ENCODE peak calls at places on chromosome X, in eight cellular contexts. H is mesothelial cell of epicardium, A is D341Med, Z is NCI-H510A treated with DMSO at 0.1 percent for 48 hours, D is adipocyte, U is fibroblast of mammary gland, S is ovary, Q is WERI-Rb-1. V is an unnamed sample.

GRCh38 chrX:6307156-6307555 is 78.5 kb upstream of the NLGN4X start:
- DNase-seq in H (no peak), A (no peak), Z (no peak), D (no peak), U (no peak), S (no peak), Q (peak), V (no peak)

GRCh38 chrX:71543316-71543715 is 10.4 kb downstream of the OGT start:
- DNase-seq in H (no peak), A (peak), Z (no peak), D (peak), U (peak), S (no peak), Q (no peak), V (peak)

GRCh38 chrX:124239324-124239723 is 93.1 kb upstream of the TEX13D start:
- DNase-seq in H (no peak), A (no peak), Z (no peak), D (no peak), U (no peak), S (no peak), Q (no peak), V (no peak)

GRCh38 chrX:115499112-115499805 is 61.7 kb upstream of the PLS3 start:
- DNase-seq in H (no peak), A (no peak), Z (no peak), D (peak), U (no peak), S (no peak), Q (no peak), V (peak)

GRCh38 chrX:9832811-9833210 is 46.6 kb downstream of the SHROOM2 start:
- DNase-seq in H (no peak), A (no peak), Z (peak), D (no peak), U (no peak), S (no peak), Q (no peak), V (no peak)

GRCh38 chrX:153444333-153445011 is 1.4 kb downstream of the TREX2 start:
- DNase-seq in H (no peak), A (no peak), Z (no peak), D (no peak), U (no peak), S (no peak), Q (no peak), V (no peak)

GRCh38 chrX:39582091-39582490 is 515.7 kb downstream of the BCOR start:
- DNase-seq in H (no peak), A (no peak), Z (no peak), D (no peak), U (no peak), S (no peak), Q (no peak), V (no peak)

GRCh38 chrX:105375816-105376215 is 155.3 kb upstream of the TEX13A start:
- DNase-seq in H (no peak), A (no peak), Z (no peak), D (peak), U (peak), S (no peak), Q (no peak), V (peak)

GRCh38 chrX:118585296-118585695 is 89.7 kb downstream of the DOCK11 start:
- DNase-seq in H (no peak), A (no peak), Z (no peak), D (no peak), U (no peak), S (no peak), Q (no peak), V (no peak)

GRCh38 chrX:82813671-82814078 is 694.4 kb upstream of the POU3F4 start:
- DNase-seq in H (no peak), A (no peak), Z (no peak), D (peak), U (peak), S (no peak), Q (no peak), V (peak)

GRCh38 chrX:49175875-49176274 is 4.2 kb downstream of the PLP2 start:
- DNase-seq in H (no peak), A (no peak), Z (no peak), D (no peak), U (no peak), S (no peak), Q (no peak), V (no peak)

GRCh38 chrX:112808007-112808406 is 32.6 kb downstream of the AMOT start:
- DNase-seq in H (no peak), A (no peak), Z (no peak), D (no peak), U (no peak), S (no peak), Q (no peak), V (no peak)

V was measured in choroid plexus epithelial cell.